ENCODE peak calls at places on chromosomes 6 and 20, in eight cellular contexts. W is NCI-H2029, U is hypothalamus, L is H4, E is mesenchymal stem cell, Z is GM12865, Q is mucosa of gallbladder, V is mesendoderm. T is an unnamed sample.

GRCh38 chr20:42531675-42531985 is 658.1 kb downstream of the PTPRT start:
- DNase-seq in Z (peak; percentile 1), V (no peak), L (no peak), W (peak; percentile 75), U (peak; percentile 10), E (no peak), Q (no peak), T (no peak)

GRCh38 chr20:47055699-47056369 is 161.2 kb downstream of the EYA2 start:
- DNase-seq in L (no peak), Z (no peak), E (no peak), V (no peak), Q (no peak), W (no peak), U (no peak), T (no peak)

GRCh38 chr20:9112541-9113515 is 43.9 kb downstream of the PLCB4 start:
- DNase-seq in Z (no peak), V (no peak), U (no peak), E (peak; percentile 41), Q (peak; percentile 24), L (peak; percentile 43), W (no peak), T (no peak)

GRCh38 chr6:127547909-127548649 is 28.9 kb upstream of the C6orf58 start:
- DNase-seq in Q (no peak), U (no peak), V (no peak), Z (no peak), W (no peak), L (peak; percentile 5), E (peak; percentile 25), T (no peak)

GRCh38 chr6:13194852-13195251 is 133.5 kb downstream of the TBC1D7 start:
- DNase-seq in Z (peak; percentile 72), W (no peak), Q (peak; percentile 47), U (no peak), L (peak; percentile 34), V (peak; percentile 77), E (peak; percentile 66), T (no peak)

GRCh38 chr6:168699631-168700315 is 258.8 kb downstream of the SMOC2 start:
- DNase-seq in W (peak; percentile 31), Q (peak; percentile 42), V (no peak), E (no peak), Z (no peak), U (peak; percentile 24), L (no peak), T (peak; percentile 54)

GRCh38 chr6:34318492-34319470 is 70.0 kb upstream of the SMIM29 start:
- DNase-seq in Q (no peak), W (no peak), Z (no peak), E (no peak), U (no peak), V (no peak), L (no peak), T (no peak)

GRCh38 chr6:98529364-98529763 is 305.0 kb upstream of the POU3F2 start:
- DNase-seq in Q (no peak), U (peak; percentile 36), L (no peak), W (no peak), Z (no peak), V (no peak), E (no peak), T (no peak)

GRCh38 chr20:25242231-25242630 is 5.7 kb upstream of the PYGB start:
- DNase-seq in L (no peak), W (no peak), Z (no peak), V (no peak), E (no peak), Q (no peak), U (no peak), T (no peak)

T was measured in right atrium auricular region.